ENCODE peak calls at places on chromosomes 7 and 10, in four cellular contexts. One of them, this sample, is unnamed.

GRCh38 chr10:88693392-88694020 is 12.5 kb upstream of the LIPK start:
- DNase-seq in GM19239: no peak
- DNase-seq in stimulated activated CD8-positive, alpha-beta memory T cell treated with anti-CD3 and anti-CD28 coated beads, Interleukin-15, amount 100 ng/mL, for 24 hours: no peak
- DNase-seq in HS-5: no peak
- DNase-seq in this sample: no peak

GRCh38 chr10:129971381-129972144 is 7.5 kb upstream of the EBF3 start:
- DNase-seq in GM19239: no peak
- DNase-seq in stimulated activated CD8-positive, alpha-beta memory T cell treated with anti-CD3 and anti-CD28 coated beads, Interleukin-15, amount 100 ng/mL, for 24 hours: peak; percentile 31
- DNase-seq in HS-5: no peak
- DNase-seq in this sample: no peak

GRCh38 chr10:75283150-75284096 is 47.7 kb upstream of the COMTD1 start:
- DNase-seq in GM19239: no peak
- DNase-seq in stimulated activated CD8-positive, alpha-beta memory T cell treated with anti-CD3 and anti-CD28 coated beads, Interleukin-15, amount 100 ng/mL, for 24 hours: no peak
- DNase-seq in HS-5: no peak
- DNase-seq in this sample: peak; percentile 54

GRCh38 chr10:114686013-114686412 is 27.9 kb upstream of the ABLIM1 start:
- DNase-seq in GM19239: no peak
- DNase-seq in stimulated activated CD8-positive, alpha-beta memory T cell treated with anti-CD3 and anti-CD28 coated beads, Interleukin-15, amount 100 ng/mL, for 24 hours: no peak
- DNase-seq in HS-5: no peak
- DNase-seq in this sample: peak; percentile 48

GRCh38 chr7:35755711-35756110 is 45.1 kb upstream of the SEPTIN7 start:
- DNase-seq in GM19239: no peak
- DNase-seq in stimulated activated CD8-positive, alpha-beta memory T cell treated with anti-CD3 and anti-CD28 coated beads, Interleukin-15, amount 100 ng/mL, for 24 hours: no peak
- DNase-seq in HS-5: no peak
- DNase-seq in this sample: no peak

GRCh38 chr10:117409549-117410283 is 34.5 kb upstream of the PDZD8 start:
- DNase-seq in GM19239: no peak
- DNase-seq in stimulated activated CD8-positive, alpha-beta memory T cell treated with anti-CD3 and anti-CD28 coated beads, Interleukin-15, amount 100 ng/mL, for 24 hours: no peak
- DNase-seq in HS-5: no peak
- DNase-seq in this sample: peak; percentile 40

GRCh38 chr7:14389052-14389988 is 399.9 kb upstream of the ETV1 start:
- DNase-seq in GM19239: no peak
- DNase-seq in stimulated activated CD8-positive, alpha-beta memory T cell treated with anti-CD3 and anti-CD28 coated beads, Interleukin-15, amount 100 ng/mL, for 24 hours: no peak
- DNase-seq in HS-5: no peak
- DNase-seq in this sample: no peak

GRCh38 chr10:86222336-86222650 is 144.3 kb downstream of the GRID1 start:
- DNase-seq in GM19239: no peak
- DNase-seq in stimulated activated CD8-positive, alpha-beta memory T cell treated with anti-CD3 and anti-CD28 coated beads, Interleukin-15, amount 100 ng/mL, for 24 hours: no peak
- DNase-seq in HS-5: no peak
- DNase-seq in this sample: no peak